ENCODE peak calls at places on chromosomes 6 and 20, in seven cellular contexts. C is IMR-90, G is mammary epithelial cell, O is HCT116, B is neuronal stem cell, Q is mesendoderm, T is adipocyte. K is an unnamed sample.

GRCh38 chr6:84774174-84775158 is 10.1 kb upstream of the TBX18 start:
- DNase-seq in C (no peak), G (peak), O (no peak), B (peak), Q (peak), T (peak), K (no peak)

GRCh38 chr6:3031857-3032256 is 32.2 kb downstream of the NQO2 start:
- DNase-seq in C (no peak), G (no peak), O (no peak), B (no peak), Q (no peak), T (no peak), K (no peak)

GRCh38 chr20:56924316-56924975 is 295.3 kb downstream of the TFAP2C start:
- DNase-seq in C (no peak), G (no peak), O (no peak), B (peak), Q (peak), T (no peak), K (no peak)

GRCh38 chr6:134537146-134537555 is 219.2 kb upstream of the SGK1 start:
- DNase-seq in C (peak), G (peak), O (peak), B (no peak), Q (peak), T (peak), K (no peak)

GRCh38 chr6:15132854-15133670 is 112.8 kb upstream of the JARID2 start:
- DNase-seq in C (peak), G (peak), O (peak), B (no peak), Q (peak), T (peak), K (no peak)

GRCh38 chr20:63125893-63126601 is 89.9 kb downstream of the YTHDF1 start:
- DNase-seq in C (no peak), G (no peak), O (no peak), B (no peak), Q (no peak), T (no peak), K (no peak)

GRCh38 chr6:125868252-125868651 is 77.5 kb downstream of the NCOA7 start:
- DNase-seq in C (no peak), G (peak), O (no peak), B (no peak), Q (no peak), T (no peak), K (no peak)

GRCh38 chr6:160088069-160088773 is 33.4 kb upstream of the SLC22A1 start:
- DNase-seq in C (peak), G (peak), O (peak), B (peak), Q (peak), T (peak), K (no peak)

GRCh38 chr6:53979468-53980067 is 131.7 kb upstream of the MLIP start:
- DNase-seq in C (peak), G (no peak), O (peak), B (peak), Q (peak), T (peak), K (peak)

GRCh38 chr6:155417454-155417853 is 38.2 kb downstream of the NOX3 start:
- DNase-seq in C (peak), G (no peak), O (no peak), B (no peak), Q (no peak), T (peak), K (no peak)

GRCh38 chr6:87697581-87698552 is 4.2 kb downstream of the AKIRIN2 start:
- DNase-seq in C (peak), G (peak), O (no peak), B (no peak), Q (no peak), T (peak), K (no peak)

GRCh38 chr20:11350126-11351005 is 567.3 kb upstream of the BTBD3 start:
- DNase-seq in C (peak), G (peak), O (no peak), B (no peak), Q (no peak), T (peak), K (no peak)

GRCh38 chr6:148200302-148200701 is 142.3 kb upstream of the SASH1 start:
- DNase-seq in C (no peak), G (no peak), O (no peak), B (no peak), Q (no peak), T (no peak), K (peak)

GRCh38 chr6:93337772-93338394 is 81.5 kb downstream of the EPHA7 start:
- DNase-seq in C (no peak), G (no peak), O (no peak), B (no peak), Q (no peak), T (no peak), K (no peak)

GRCh38 chr6:38272222-38272621 is 367.5 kb downstream of the BTBD9 start:
- DNase-seq in C (no peak), G (no peak), O (no peak), B (no peak), Q (no peak), T (no peak), K (no peak)

GRCh38 chr6:97110626-97111025 is 172.4 kb downstream of the MMS22L start:
- DNase-seq in C (no peak), G (no peak), O (no peak), B (no peak), Q (no peak), T (no peak), K (no peak)

GRCh38 chr20:52539891-52540290 is 348.3 kb upstream of the ZFP64 start:
- DNase-seq in C (no peak), G (no peak), O (no peak), B (no peak), Q (peak), T (no peak), K (no peak)

GRCh38 chr20:35171753-35172433 is at the start of gene PROCR:
- DNase-seq in C (peak), G (peak), O (peak), B (peak), Q (peak), T (peak), K (peak)

GRCh38 chr6:14278436-14278835 is 160.9 kb downstream of the CD83 start:
- DNase-seq in C (no peak), G (no peak), O (no peak), B (no peak), Q (no peak), T (no peak), K (no peak)

GRCh38 chr20:64006902-64007301 is 26.0 kb downstream of the PRPF6 start:
- DNase-seq in C (no peak), G (no peak), O (no peak), B (no peak), Q (no peak), T (no peak), K (no peak)

GRCh38 chr6:142694054-142694453 is 250.9 kb downstream of the HIVEP2 start:
- DNase-seq in C (peak), G (peak), O (no peak), B (no peak), Q (no peak), T (no peak), K (no peak)

GRCh38 chr6:21115111-21115510 is 478.4 kb upstream of the SOX4 start:
- DNase-seq in C (peak), G (no peak), O (no peak), B (no peak), Q (no peak), T (peak), K (no peak)

GRCh38 chr6:151093706-151094105 is 146.1 kb upstream of the AKAP12 start:
- DNase-seq in C (no peak), G (no peak), O (no peak), B (no peak), Q (no peak), T (no peak), K (no peak)

GRCh38 chr6:45420083-45420908 is 42.6 kb upstream of the SUPT3H start:
- DNase-seq in C (peak), G (peak), O (no peak), B (peak), Q (peak), T (no peak), K (no peak)

GRCh38 chr20:4546342-4546741 is 175.4 kb upstream of the PRND start:
- DNase-seq in C (no peak), G (no peak), O (no peak), B (no peak), Q (peak), T (no peak), K (no peak)

GRCh38 chr6:109079981-109080380 is 14.7 kb downstream of the SESN1 start:
- DNase-seq in C (no peak), G (no peak), O (no peak), B (no peak), Q (no peak), T (no peak), K (no peak)

GRCh38 chr6:159061805-159062563 is 17.2 kb upstream of the TAGAP start:
- DNase-seq in C (no peak), G (no peak), O (no peak), B (no peak), Q (no peak), T (no peak), K (peak)
- H3K9ac ChIP-seq in C (no peak), G (no peak), O (no peak), B (no peak), Q (no peak), T (no peak), K (peak)

GRCh38 chr20:32472581-32473207 is 112.4 kb downstream of the NOL4L start:
- DNase-seq in C (no peak), G (no peak), O (no peak), B (no peak), Q (no peak), T (no peak), K (no peak)

GRCh38 chr20:32474009-32474716 is 111.0 kb downstream of the NOL4L start:
- DNase-seq in C (no peak), G (no peak), O (no peak), B (no peak), Q (no peak), T (no peak), K (no peak)

GRCh38 chr20:32474967-32475819 is 109.9 kb downstream of the NOL4L start:
- DNase-seq in C (peak), G (peak), O (no peak), B (peak), Q (peak), T (peak), K (no peak)

GRCh38 chr20:32474717-32474966 is 110.5 kb downstream of the NOL4L start:
- DNase-seq in C (no peak), G (no peak), O (no peak), B (no peak), Q (no peak), T (no peak), K (no peak)

DNA sequence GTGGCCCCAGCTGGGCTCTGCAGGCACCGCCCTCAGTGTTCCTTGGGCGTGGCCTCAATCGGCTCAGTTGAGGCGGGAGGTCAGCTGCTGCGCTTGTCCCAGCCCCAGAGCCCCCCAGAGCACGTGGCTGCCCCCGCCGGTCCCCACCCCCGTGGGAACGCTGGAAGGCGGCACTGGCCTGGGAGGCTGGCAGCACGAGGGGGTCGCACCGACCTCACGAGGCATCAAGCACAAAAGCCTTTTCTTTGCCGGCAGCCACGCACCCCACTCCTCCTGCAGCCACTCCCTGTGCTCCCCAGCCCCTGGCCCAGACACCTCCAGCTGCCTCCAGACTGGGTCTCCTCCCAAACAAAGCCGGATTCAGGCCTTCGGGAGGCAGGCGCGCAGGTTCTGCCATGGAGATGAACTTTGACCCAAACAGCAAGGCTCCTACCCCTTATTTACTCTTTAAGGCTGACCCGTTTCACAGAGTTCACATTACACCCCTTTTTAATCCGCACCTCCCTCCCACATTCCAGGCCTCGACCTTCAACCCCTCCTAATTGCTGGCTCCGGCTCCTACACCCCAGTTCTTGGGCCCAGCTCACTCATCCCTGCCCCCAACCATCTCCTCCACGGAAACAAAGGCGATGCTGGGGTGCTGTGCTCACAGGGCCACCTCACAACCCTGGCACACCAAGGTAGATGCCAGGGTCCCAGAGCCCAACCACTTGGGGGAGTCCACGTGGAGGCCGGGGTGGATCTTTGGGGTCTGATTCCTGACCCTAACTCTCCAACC is 111.7 kb downstream of the NOL4L start:
- DNase-seq in C (no peak), G (no peak), O (no peak), B (peak), Q (no peak), T (no peak), K (no peak)
- H3K9ac ChIP-seq in C (peak), G (no peak), O (no peak), B (peak), Q (no peak), T (peak), K (no peak)

GRCh38 chr20:47396762-47397476 is 40.4 kb upstream of the ZMYND8 start:
- DNase-seq in C (no peak), G (no peak), O (no peak), B (no peak), Q (no peak), T (no peak), K (no peak)
- H3K9ac ChIP-seq in C (no peak), G (no peak), O (no peak), B (no peak), Q (no peak), T (no peak), K (no peak)

DNA sequence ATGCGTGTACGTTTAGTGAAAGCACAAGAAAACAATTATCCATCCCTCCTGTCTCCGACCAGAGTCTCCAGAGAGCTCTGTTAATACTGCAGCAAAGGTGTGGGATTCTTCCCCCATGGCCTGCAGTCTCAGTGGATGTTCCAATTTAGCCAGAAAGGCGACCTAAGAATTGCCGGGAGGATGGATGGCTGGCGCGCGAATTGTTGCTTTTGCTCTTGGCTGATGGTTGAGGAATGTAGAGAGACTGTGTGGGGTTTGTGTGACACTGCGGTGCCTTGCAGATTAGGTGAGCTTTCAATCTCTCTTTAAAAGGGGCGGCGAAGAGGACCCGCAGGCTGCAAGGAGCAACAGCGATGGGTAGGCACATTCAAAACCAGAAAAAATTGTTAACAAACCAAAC is 46.1 kb downstream of the GNAS start:
- DNase-seq in C (no peak), G (no peak), O (no peak), B (no peak), Q (no peak), T (no peak), K (no peak)
- H3K9ac ChIP-seq in C (no peak), G (no peak), O (no peak), B (no peak), Q (no peak), T (no peak), K (no peak)

GRCh38 chr6:154169193-154169847 is 130.3 kb downstream of the OPRM1 start:
- DNase-seq in C (no peak), G (peak), O (no peak), B (no peak), Q (no peak), T (no peak), K (peak)
- H3K9ac ChIP-seq in C (no peak), G (no peak), O (no peak), B (no peak), Q (no peak), T (no peak), K (no peak)